ENCODE peak calls at places on chromosome 17, in four cellular contexts. H is stimulated activated CD4-positive, alpha-beta T cell treated with anti-CD3 and anti-CD28 coated beads, Interleukin-2, amount 100 ng/mL, for 48 hours; F is Panc1; E is HTR-8/SVneo. T is an unnamed sample.

GRCh38 chr17:8707591-8708453 is 36.8 kb downstream of the CCDC42 start:
- DNase-seq in E (no peak), H (no peak), F (no peak), T (no peak)

GRCh38 chr17:50850640-50851039 is 15.3 kb downstream of the WFIKKN2 start:
- DNase-seq in F (no peak), H (no peak), E (no peak), T (no peak)

GRCh38 chr17:63519972-63520882 is 2.9 kb upstream of the KCNH6 start:
- DNase-seq in F (no peak), H (no peak), E (no peak), T (no peak)

GRCh38 chr17:42323268-42323773 is 35.0 kb downstream of the STAT5A start:
- DNase-seq in E (no peak), F (no peak), H (no peak), T (no peak)

GRCh38 chr17:45791935-45792334 is 7.8 kb downstream of the CRHR1 start:
- DNase-seq in E (no peak), F (no peak), H (no peak), T (no peak)

GRCh38 chr17:51374220-51374619 is 113.9 kb downstream of the UTP18 start:
- DNase-seq in H (no peak), E (no peak), F (no peak), T (no peak)

GRCh38 chr17:78981010-78981888 is 1.5 kb upstream of the LGALS3BP start:
- DNase-seq in E (no peak), F (no peak), H (no peak), T (no peak)

GRCh38 chr17:47696717-47697642 is 3.0 kb downstream of the TBKBP1 start:
- DNase-seq in F (no peak), E (no peak), H (no peak), T (no peak)

GRCh38 chr17:798246-798645 is 16.1 kb downstream of the MRM3 start:
- DNase-seq in F (no peak), H (no peak), E (no peak), T (no peak)

GRCh38 chr17:1384881-1385280 is 15.1 kb downstream of the YWHAE start:
- DNase-seq in F (no peak), E (no peak), H (no peak), T (no peak)

GRCh38 chr17:57723427-57724037 is 21.6 kb downstream of the CCDC182 start:
- DNase-seq in F (no peak), E (no peak), H (no peak), T (no peak)

GRCh38 chr17:37106049-37106448 is 157.3 kb downstream of the AATF start:
- DNase-seq in E (no peak), H (no peak), F (no peak), T (no peak)

GRCh38 chr17:49390548-49391324 is 23.9 kb downstream of the PHB1 start:
- DNase-seq in E (no peak), H (no peak), F (no peak), T (no peak)

T was measured in progenitor cell of endocrine pancreas.